ENCODE peak calls at places on chromosomes 12 and 14, in ten cellular contexts. F is glutamatergic neuron; O is M059J; H is stimulated activated CD4-positive, alpha-beta T cell treated with anti-CD3 and anti-CD28 coated beads, Interleukin-1b, Interleukin-23, amount 100 ng/mL, for 1 hour; V is mammary epithelial cell; I is neural crest cell; P is NCI-H2029; K is stromal cell of bone marrow; Y is left ventricle myocardium inferior; U is KBM-7. D is an unnamed sample.

GRCh38 chr12:107605293-107605692 is 80.3 kb upstream of the PWP1 start:
- DNase-seq in F (no peak), O (no peak), H (no peak), V (no peak), I (no peak), P (no peak), K (no peak), Y (no peak), U (no peak), D (no peak)

GRCh38 chr12:101697930-101698781 is 716 bp downstream of the CHPT1 start:
- DNase-seq in F (no peak), O (peak), H (no peak), V (peak), I (peak), P (no peak), K (no peak), Y (peak), U (peak), D (peak)

GRCh38 chr12:5614206-5614605 is 182.3 kb downstream of the NTF3 start:
- DNase-seq in F (no peak), O (peak), H (no peak), V (no peak), I (no peak), P (no peak), K (peak), Y (no peak), U (no peak), D (no peak)

GRCh38 chr12:71854594-71854993 is 15.0 kb downstream of the TBC1D15 start:
- DNase-seq in F (no peak), O (no peak), H (no peak), V (no peak), I (no peak), P (no peak), K (no peak), Y (no peak), U (no peak), D (no peak)

GRCh38 chr14:54916061-54916460 is 13.4 kb upstream of the GCH1 start:
- DNase-seq in F (no peak), O (no peak), H (no peak), V (no peak), I (no peak), P (no peak), K (no peak), Y (no peak), U (no peak), D (no peak)

GRCh38 chr12:64625243-64626077 is 15.2 kb downstream of the RASSF3 start:
- DNase-seq in F (no peak), O (peak), H (no peak), V (peak), I (no peak), P (no peak), K (peak), Y (peak), U (peak), D (no peak)

GRCh38 chr14:75229923-75230792 is 48.5 kb upstream of the FOS start:
- DNase-seq in F (no peak), O (peak), H (peak), V (peak), I (no peak), P (peak), K (no peak), Y (peak), U (peak), D (no peak)

GRCh38 chr12:84642201-84642600 is 270.4 kb downstream of the SLC6A15 start:
- DNase-seq in F (no peak), O (no peak), H (no peak), V (no peak), I (no peak), P (no peak), K (no peak), Y (no peak), U (no peak), D (no peak)

GRCh38 chr12:32988982-32989381 is 92.4 kb upstream of the PKP2 start:
- DNase-seq in F (no peak), O (peak), H (no peak), V (no peak), I (no peak), P (no peak), K (no peak), Y (no peak), U (no peak), D (peak)

GRCh38 chr14:85867450-85867849 is 337.5 kb downstream of the FLRT2 start:
- DNase-seq in F (no peak), O (no peak), H (no peak), V (no peak), I (no peak), P (no peak), K (no peak), Y (no peak), U (peak), D (no peak)

GRCh38 chr12:6167327-6168280 is 32.6 kb upstream of the CD9 start:
- DNase-seq in F (no peak), O (peak), H (no peak), V (peak), I (no peak), P (no peak), K (peak), Y (no peak), U (peak), D (no peak)

GRCh38 chr12:105864916-105865315 is 273.8 kb downstream of the NUAK1 start:
- DNase-seq in F (no peak), O (no peak), H (no peak), V (no peak), I (no peak), P (no peak), K (no peak), Y (no peak), U (no peak), D (no peak)

GRCh38 chr12:91074851-91075250 is 17.0 kb upstream of the KERA start:
- DNase-seq in F (no peak), O (no peak), H (no peak), V (no peak), I (no peak), P (peak), K (no peak), Y (no peak), U (no peak), D (no peak)

GRCh38 chr14:23025181-23025788 is 9.4 kb downstream of the PSMB5 start:
- DNase-seq in F (peak), O (no peak), H (no peak), V (no peak), I (no peak), P (no peak), K (no peak), Y (no peak), U (peak), D (no peak)

GRCh38 chr12:52247622-52248540 is 14.8 kb downstream of the KRT7 start:
- DNase-seq in F (no peak), O (no peak), H (no peak), V (no peak), I (no peak), P (no peak), K (no peak), Y (no peak), U (no peak), D (no peak)

GRCh38 chr14:98633380-98633779 is 638.6 kb downstream of the BCL11B start:
- DNase-seq in F (no peak), O (no peak), H (no peak), V (peak), I (no peak), P (peak), K (no peak), Y (no peak), U (no peak), D (no peak)

GRCh38 chr12:31832740-31833540 is 104.1 kb upstream of the AMN1 start:
- DNase-seq in F (no peak), O (no peak), H (no peak), V (no peak), I (no peak), P (no peak), K (no peak), Y (no peak), U (peak), D (no peak)

GRCh38 chr12:118714500-118714899 is 266.8 kb upstream of the SRRM4 start:
- DNase-seq in F (no peak), O (no peak), H (no peak), V (no peak), I (no peak), P (no peak), K (no peak), Y (no peak), U (no peak), D (no peak)